ENCODE peak calls at places on chromosomes 7 and 10, in five cellular contexts. W is posterior vena cava; L is stimulated activated CD4-positive, alpha-beta T cell treated with anti-CD3 and anti-CD28 coated beads, Interleukin-1b, Interleukin-23, amount 100 ng/mL, for 4 hours; Z is caudate nucleus; X is mammary epithelial cell. B is an unnamed sample.

GRCh38 chr10:63260860-63261251 is 127.7 kb downstream of the NRBF2 start:
- DNase-seq in X (no peak), W (no peak), Z (no peak), L (no peak), B (no peak)

GRCh38 chr10:124259139-124259825 is 159.4 kb downstream of the OAT start:
- DNase-seq in X (no peak), W (no peak), Z (no peak), L (peak; percentile 2), B (peak; percentile 53)

GRCh38 chr10:60434418-60435046 is 44.9 kb upstream of the ANK3 start:
- DNase-seq in L (no peak), X (peak; percentile 32), Z (no peak), W (no peak), B (no peak)

GRCh38 chr10:64234489-64234888 is 713.3 kb downstream of the REEP3 start:
- DNase-seq in Z (no peak), L (no peak), W (no peak), X (no peak), B (no peak)

GRCh38 chr7:74475987-74476350 is 22.3 kb downstream of the GTF2IRD1 start:
- DNase-seq in W (no peak), X (no peak), L (no peak), Z (no peak), B (no peak)

GRCh38 chr10:58350619-58351323 is 16.0 kb downstream of the UBE2D1 start:
- DNase-seq in W (no peak), L (no peak), X (no peak), Z (no peak), B (no peak)

GRCh38 chr7:116258734-116259133 is 48.4 kb downstream of the TES start:
- DNase-seq in X (peak; percentile 50), Z (no peak), L (no peak), W (no peak), B (no peak)

GRCh38 chr7:155848691-155849690 is 36.7 kb upstream of the SHH start:
- DNase-seq in L (no peak), W (peak; percentile 35), Z (no peak), X (no peak), B (peak; percentile 65)

GRCh38 chr7:38862666-38863065 is 46.3 kb downstream of the VPS41 start:
- DNase-seq in Z (no peak), L (no peak), W (no peak), X (no peak), B (no peak)

GRCh38 chr10:126222736-126223511 is 165.4 kb downstream of the ADAM12 start:
- DNase-seq in Z (no peak), W (no peak), L (no peak), X (no peak), B (no peak)

GRCh38 chr10:29698766-29699490 is 64.2 kb upstream of the SVIL start:
- DNase-seq in L (no peak), W (no peak), X (no peak), Z (no peak), B (no peak)

GRCh38 chr7:28013019-28013418 is 167.6 kb downstream of the JAZF1 start:
- DNase-seq in Z (no peak), X (no peak), W (no peak), L (no peak), B (no peak)

GRCh38 chr7:131027287-131027773 is 293.3 kb upstream of the KLF14 start:
- DNase-seq in L (no peak), W (peak; percentile 85), Z (no peak), X (peak; percentile 63), B (no peak)

GRCh38 chr7:4227105-4228010 is 454.7 kb upstream of the FOXK1 start:
- DNase-seq in X (no peak), Z (no peak), L (no peak), W (peak; percentile 43), B (no peak)

GRCh38 chr7:25180946-25181345 is 47.3 kb downstream of the NPVF start:
- DNase-seq in Z (no peak), X (no peak), W (no peak), L (no peak), B (no peak)

GRCh38 chr7:82726038-82726800 is 282.6 kb upstream of the CACNA2D1 start:
- DNase-seq in X (no peak), L (no peak), Z (no peak), W (no peak), B (no peak)

GRCh38 chr10:73044378-73045285 is 52.0 kb downstream of the P4HA1 start:
- DNase-seq in L (no peak), W (no peak), X (peak; percentile 91), Z (no peak), B (no peak)

GRCh38 chr7:28804990-28805389 is 153.1 kb downstream of the TRIL start:
- DNase-seq in W (no peak), Z (no peak), L (no peak), X (peak; percentile 78), B (no peak)

GRCh38 chr7:45872116-45873034 is 507 bp downstream of the CCDC201 start:
- DNase-seq in Z (no peak), W (no peak), L (no peak), X (no peak), B (peak; percentile 41)

GRCh38 chr10:48468866-48469511 is 135.9 kb downstream of the ARHGAP22 start:
- DNase-seq in W (no peak), Z (no peak), X (no peak), L (no peak), B (peak; percentile 44)

GRCh38 chr10:114523876-114524275 is 119.6 kb upstream of the AFAP1L2 start:
- DNase-seq in L (no peak), X (no peak), Z (no peak), W (no peak), B (no peak)

GRCh38 chr7:121080257-121080912 is 91.9 kb downstream of the CPED1 start:
- DNase-seq in Z (no peak), L (no peak), X (no peak), W (no peak), B (no peak)

GRCh38 chr10:122659651-122660050 is 40.0 kb downstream of the C10orf120 start:
- DNase-seq in W (no peak), Z (no peak), L (no peak), X (no peak), B (no peak)

GRCh38 chr7:140641532-140642191 is 1.0 kb upstream of the DENND2A start:
- DNase-seq in L (no peak), X (no peak), W (peak; percentile 75), Z (no peak), B (no peak)

GRCh38 chr7:149226840-149227494 is 12.5 kb upstream of the ZNF212 start:
- DNase-seq in L (no peak), Z (no peak), W (no peak), X (no peak), B (no peak)

GRCh38 chr10:93274419-93274818 is 200.7 kb downstream of the CYP26A1 start:
- DNase-seq in X (no peak), Z (no peak), W (no peak), L (no peak), B (no peak)

GRCh38 chr7:129607471-129608120 is 3.9 kb upstream of the NRF1 start:
- DNase-seq in X (peak; percentile 36), L (no peak), Z (no peak), W (no peak), B (no peak)

GRCh38 chr7:134826105-134826504 is 46.7 kb downstream of the CALD1 start:
- DNase-seq in Z (no peak), W (no peak), L (no peak), X (no peak), B (no peak)

GRCh38 chr10:33022090-33022489 is 64.1 kb upstream of the ITGB1 start:
- DNase-seq in Z (no peak), L (no peak), W (no peak), X (peak; percentile 31), B (no peak)

GRCh38 chr7:74507538-74508319 is 54.0 kb downstream of the GTF2IRD1 start:
- DNase-seq in W (no peak), Z (no peak), L (no peak), X (no peak), B (no peak)

GRCh38 chr10:23291551-23292334 is 52.9 kb downstream of the C10orf67 start:
- DNase-seq in W (no peak), Z (no peak), X (no peak), L (no peak), B (no peak)

GRCh38 chr7:116687801-116688201 is 15.8 kb downstream of the MET start:
- DNase-seq in W (no peak), L (no peak), X (peak; percentile 78), Z (no peak), B (no peak)

GRCh38 chr7:45973725-45974532 is 52.9 kb upstream of the IGFBP3 start:
- DNase-seq in W (no peak), X (peak; percentile 55), L (no peak), Z (no peak), B (peak; percentile 65)

GRCh38 chr7:28509256-28510021 is 97.1 kb downstream of the CREB5 start:
- DNase-seq in W (no peak), X (peak; percentile 68), L (no peak), Z (no peak), B (no peak)

GRCh38 chr7:139738101-139738489 is 39.7 kb downstream of the HIPK2 start:
- DNase-seq in W (no peak), X (no peak), L (no peak), Z (no peak), B (no peak)

GRCh38 chr10:69929575-69929974 is 123.1 kb upstream of the MACROH2A2 start:
- DNase-seq in X (no peak), Z (no peak), L (no peak), W (no peak), B (no peak)

GRCh38 chr10:69503001-69503895 is 52.0 kb downstream of the TSPAN15 start:
- DNase-seq in L (no peak), X (no peak), Z (no peak), W (peak; percentile 78), B (no peak)

B was measured in cardiac septum.